ENCODE peak calls at places on chromosomes 3 and 15, in ten cellular contexts. B, R, Y, X, P, A, U, F, C and L are unnamed samples.

GRCh38 chr3:120093119-120093922 is 926 bp downstream of the GSK3B start:
- DNase-seq in R (no peak), F (peak), B (peak), Y (no peak), U (no peak), C (peak), P (no peak), X (no peak), A (peak), L (no peak)

GRCh38 chr3:11948866-11949265 is 55.3 kb upstream of the SYN2 start:
- DNase-seq in C (no peak), R (no peak), A (no peak), B (no peak), U (no peak), X (no peak), F (no peak), P (no peak), Y (no peak), L (no peak)

GRCh38 chr15:40217166-40217785 is 21.6 kb upstream of the PAK6 start:
- DNase-seq in U (peak), Y (peak), P (peak), X (peak), B (peak), R (peak), A (peak), F (no peak), C (no peak), L (no peak)

GRCh38 chr15:27743078-27743477 is 356.0 kb downstream of the OCA2 start:
- DNase-seq in R (no peak), C (no peak), Y (no peak), P (no peak), F (no peak), X (no peak), A (no peak), U (no peak), B (no peak), L (no peak)

GRCh38 chr3:196207159-196207832 is 3.9 kb downstream of the ZDHHC19 start:
- DNase-seq in A (peak), B (no peak), F (no peak), Y (peak), C (peak), U (no peak), X (no peak), P (no peak), R (no peak), L (no peak)

GRCh38 chr3:171185359-171185758 is 158.8 kb upstream of the SLC2A2 start:
- DNase-seq in A (no peak), P (no peak), Y (no peak), U (no peak), X (no peak), F (no peak), C (no peak), B (no peak), R (no peak), L (no peak)

GRCh38 chr15:57747206-57747605 is 40.7 kb downstream of the POLR2M start:
- DNase-seq in F (no peak), P (no peak), R (peak), B (no peak), U (peak), Y (no peak), C (no peak), A (no peak), X (no peak), L (no peak)

GRCh38 chr3:29465836-29466235 is 185.0 kb downstream of the RBMS3 start:
- DNase-seq in R (no peak), Y (no peak), U (no peak), X (no peak), P (no peak), C (no peak), B (no peak), A (no peak), F (no peak), L (no peak)

GRCh38 chr3:152236741-152237140 is 32.0 kb upstream of the MBNL1 start:
- DNase-seq in C (no peak), P (no peak), U (no peak), B (no peak), X (no peak), A (no peak), Y (no peak), R (no peak), F (no peak), L (no peak)

GRCh38 chr3:49867871-49868321 is 1.8 kb downstream of the CAMKV start:
- DNase-seq in Y (no peak), X (no peak), R (no peak), U (no peak), B (no peak), A (no peak), F (no peak), P (no peak), C (no peak), L (no peak)

GRCh38 chr3:108296239-108296638 is at the start of gene HHLA2:
- DNase-seq in P (no peak), X (no peak), U (no peak), C (no peak), B (no peak), R (no peak), A (peak), F (no peak), Y (no peak), L (no peak)

GRCh38 chr15:63869371-63870042 is 35.8 kb upstream of the HERC1 start:
- DNase-seq in C (no peak), X (no peak), B (no peak), R (no peak), A (no peak), U (no peak), P (no peak), F (no peak), Y (peak), L (no peak)

GRCh38 chr15:91329914-91330313 is 229.9 kb downstream of the SV2B start:
- DNase-seq in X (no peak), C (no peak), B (no peak), Y (no peak), U (no peak), F (no peak), A (no peak), R (no peak), P (no peak), L (no peak)

GRCh38 chr3:42660131-42660715 is 6.7 kb downstream of the ZBTB47 start:
- DNase-seq in C (peak), P (no peak), A (peak), U (no peak), X (no peak), R (no peak), B (no peak), F (no peak), Y (no peak), L (no peak)

GRCh38 chr3:23325466-23326065 is 122.4 kb downstream of the UBE2E2 start:
- DNase-seq in P (no peak), U (no peak), X (no peak), C (no peak), R (no peak), F (no peak), A (no peak), Y (no peak), B (no peak), L (no peak)

GRCh38 chr3:197690754-197691153 is 46.0 kb downstream of the RUBCN start:
- DNase-seq in F (no peak), A (no peak), P (no peak), Y (no peak), C (no peak), B (no peak), R (no peak), X (no peak), U (no peak), L (no peak)

GRCh38 chr15:20356444-20357138 is 185.0 kb downstream of the GOLGA6L6 start:
- DNase-seq in P (peak), Y (peak), U (peak), R (peak), B (peak), C (no peak), A (peak), F (no peak), X (peak), L (peak)

GRCh38 chr15:31024330-31024729 is 32.9 kb upstream of the MTMR10 start:
- DNase-seq in C (no peak), F (peak), B (peak), P (peak), Y (no peak), A (no peak), X (peak), U (no peak), R (no peak), L (no peak)

GRCh38 chr3:194124221-194124620 is 11.7 kb upstream of the HES1 start:
- DNase-seq in B (no peak), A (no peak), R (no peak), C (no peak), P (no peak), Y (no peak), U (no peak), F (no peak), X (no peak), L (peak)

GRCh38 chr3:32238027-32238815 is at the start of gene CMTM8:
- DNase-seq in X (peak), C (no peak), U (peak), A (peak), F (no peak), P (no peak), R (peak), B (no peak), Y (peak), L (peak)

GRCh38 chr3:71428841-71429609 is 154.5 kb downstream of the FOXP1 start:
- DNase-seq in A (peak), X (no peak), C (peak), U (peak), F (no peak), B (no peak), P (peak), R (no peak), Y (peak), L (no peak)

GRCh38 chr3:117127147-117127546 is 417.6 kb downstream of the TUSC7 start:
- DNase-seq in F (no peak), C (no peak), R (no peak), U (no peak), X (no peak), B (no peak), A (no peak), Y (no peak), P (no peak), L (no peak)

GRCh38 chr15:71153823-71154524 is 38.7 kb downstream of the THSD4 start:
- DNase-seq in P (no peak), Y (no peak), C (no peak), A (no peak), U (no peak), B (no peak), R (no peak), X (no peak), F (no peak), L (no peak)

GRCh38 chr3:179655236-179655635 is 2.4 kb downstream of the USP13 start:
- DNase-seq in C (no peak), U (no peak), X (no peak), A (no peak), B (no peak), Y (no peak), F (no peak), P (no peak), R (no peak), L (no peak)

GRCh38 chr3:103919327-103919726 is 1447.4 kb upstream of the ALCAM start:
- DNase-seq in P (no peak), B (no peak), Y (no peak), R (no peak), C (no peak), X (no peak), U (no peak), A (no peak), F (no peak), L (no peak)

GRCh38 chr15:31792611-31793199 is 237.6 kb upstream of the CHRNA7 start:
- DNase-seq in X (no peak), C (no peak), F (no peak), P (no peak), R (no peak), B (no peak), Y (no peak), U (no peak), A (no peak), L (no peak)

GRCh38 chr15:66927326-66928077 is 137.9 kb upstream of the SMAD3 start:
- DNase-seq in A (no peak), C (no peak), Y (peak), R (no peak), B (no peak), U (no peak), P (no peak), F (no peak), X (no peak), L (no peak)

GRCh38 chr3:168493412-168494205 is 397.9 kb upstream of the GOLIM4 start:
- DNase-seq in Y (no peak), F (no peak), A (no peak), B (no peak), C (no peak), X (no peak), P (no peak), R (no peak), U (no peak), L (no peak)

GRCh38 chr3:172549144-172549543 is 25.9 kb upstream of the TNFSF10 start:
- DNase-seq in B (no peak), X (no peak), U (no peak), R (no peak), F (no peak), C (no peak), P (no peak), Y (no peak), A (no peak), L (no peak)

GRCh38 chr3:36373084-36373483 is 7.2 kb upstream of the STAC start:
- DNase-seq in X (no peak), B (no peak), U (peak), A (no peak), Y (no peak), F (no peak), R (no peak), C (no peak), P (no peak), L (no peak)

GRCh38 chr3:72722930-72723726 is 125.1 kb downstream of the SHQ1 start:
- DNase-seq in X (no peak), Y (no peak), A (no peak), P (peak), C (no peak), F (no peak), R (peak), B (no peak), U (no peak), L (no peak)

GRCh38 chr3:140537075-140537474 is 140.8 kb upstream of the TRIM42 start:
- DNase-seq in Y (no peak), C (no peak), B (no peak), F (no peak), P (no peak), U (no peak), X (no peak), A (no peak), R (no peak), L (no peak)

GRCh38 chr15:74319596-74320357 is 47.7 kb downstream of the CYP11A1 start:
- DNase-seq in U (no peak), A (no peak), C (no peak), Y (no peak), R (no peak), B (no peak), X (no peak), F (no peak), P (no peak), L (no peak)

GRCh38 chr15:84725001-84725491 is 9.1 kb upstream of the SEC11A start:
- DNase-seq in X (no peak), Y (no peak), B (no peak), C (no peak), R (no peak), P (no peak), A (no peak), F (no peak), U (no peak), L (no peak)

GRCh38 chr3:130820976-130821375 is 72.9 kb upstream of the ATP2C1 start:
- DNase-seq in A (no peak), Y (no peak), B (peak), X (peak), F (no peak), R (no peak), P (no peak), C (no peak), U (no peak), L (no peak)

GRCh38 chr15:88649286-88649733 is 10.5 kb downstream of the ISG20 start:
- DNase-seq in A (no peak), Y (peak), U (peak), B (peak), C (no peak), R (peak), P (peak), X (no peak), F (no peak), L (peak)

DNA sequence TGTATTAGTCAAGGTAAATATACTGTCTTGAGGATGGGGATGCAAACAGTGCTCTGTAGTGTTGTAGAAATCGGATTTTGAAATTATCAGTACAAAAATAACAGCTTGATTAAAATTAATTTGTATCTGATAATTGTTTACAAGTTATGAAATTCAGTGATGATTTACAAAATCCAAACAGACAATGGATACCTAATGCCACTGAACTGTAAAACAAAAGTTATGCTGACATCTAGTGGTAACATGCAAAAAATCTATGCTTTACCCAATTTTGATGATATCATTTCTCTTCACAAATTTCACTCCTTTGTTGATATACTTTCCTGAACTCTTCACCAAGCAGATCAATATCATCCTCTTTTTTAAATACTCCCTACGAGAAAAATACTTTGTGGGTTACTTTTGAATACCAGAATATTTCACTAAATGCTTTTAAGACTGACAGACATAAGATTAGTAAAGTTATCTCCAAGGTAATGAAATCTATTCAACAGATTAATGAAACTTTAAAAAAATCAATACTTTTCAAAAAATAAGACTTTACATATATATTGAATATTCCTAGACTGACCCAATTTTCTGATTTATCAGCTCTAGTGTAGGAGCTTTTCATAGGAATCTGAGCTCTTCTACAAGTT is 36.0 kb downstream of the MNS1 start:
- DNase-seq in Y (no peak), C (no peak), A (no peak), F (no peak), U (no peak), B (peak), P (no peak), R (no peak), X (peak), L (no peak)
- TF ChIP-seq CTCF in Y (peak), C (no peak), A (peak), F (peak), U (peak), B (peak), P (peak), R (peak), X (peak), L (peak)

DNA sequence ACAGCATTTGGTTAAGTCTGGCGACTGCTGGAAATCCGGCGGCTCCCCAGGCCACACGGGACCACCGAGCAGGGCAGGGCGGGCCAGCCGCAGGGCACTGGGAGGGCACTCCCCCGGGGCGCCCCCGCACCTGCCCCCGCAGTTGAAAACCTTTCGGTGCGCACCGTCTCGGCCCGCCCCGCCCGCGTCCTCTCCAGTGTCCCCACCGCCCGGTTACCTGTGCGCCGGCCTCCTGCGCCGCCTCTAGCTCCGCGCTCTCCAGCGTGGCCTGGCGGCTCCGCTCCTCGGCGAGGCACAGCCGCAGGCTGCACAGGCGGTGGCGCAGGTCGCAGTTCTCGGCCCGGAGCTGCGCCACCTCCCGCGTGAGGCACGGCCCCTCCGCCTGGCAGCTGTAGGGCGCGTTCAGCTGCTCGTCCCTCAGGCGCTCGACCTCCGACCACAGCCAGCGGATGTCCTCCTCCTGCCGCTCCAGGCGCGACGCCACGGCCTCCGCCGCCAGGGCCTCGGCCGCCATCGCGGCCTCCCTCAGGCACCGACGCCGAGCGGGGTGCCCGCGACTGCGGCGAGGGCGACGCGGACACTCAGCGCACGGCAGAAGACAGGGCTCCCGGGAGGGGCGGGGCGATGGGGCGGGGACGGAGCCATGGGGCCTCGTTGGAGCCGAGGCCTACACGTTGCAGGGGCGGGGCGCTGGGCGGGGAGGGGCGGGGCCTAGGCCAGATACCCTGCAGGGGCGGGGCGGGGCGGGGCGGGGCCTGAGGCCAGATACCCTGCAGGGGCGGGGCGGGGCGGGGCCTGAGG is at the start of gene TARS3:
- DNase-seq in U (peak), Y (peak), C (peak), B (peak), F (peak), P (peak), A (peak), X (peak), R (peak), L (peak)
- TF ChIP-seq POLR2A in U (peak), Y (peak), C (peak), B (peak), F (peak), P (peak), A (peak), X (peak), R (no peak), L (peak)

GRCh38 chr3:122947621-122948202 is 79.9 kb downstream of the SEMA5B start:
- DNase-seq in Y (no peak), U (no peak), F (no peak), B (no peak), R (no peak), X (peak), A (no peak), C (no peak), P (no peak), L (no peak)

GRCh38 chr3:122947086-122947611 is 80.4 kb downstream of the SEMA5B start:
- DNase-seq in X (no peak), Y (no peak), F (no peak), U (no peak), A (no peak), R (no peak), C (no peak), P (no peak), B (no peak), L (no peak)

GRCh38 chr3:122946185-122946584 is 81.4 kb downstream of the SEMA5B start:
- DNase-seq in B (no peak), F (no peak), A (no peak), P (no peak), Y (no peak), U (no peak), C (no peak), R (no peak), X (no peak), L (no peak)

GRCh38 chr3:122945230-122945629 is 82.3 kb downstream of the SEMA5B start:
- DNase-seq in U (no peak), F (no peak), R (no peak), C (no peak), B (no peak), P (no peak), X (no peak), Y (no peak), A (no peak), L (no peak)

DNA sequence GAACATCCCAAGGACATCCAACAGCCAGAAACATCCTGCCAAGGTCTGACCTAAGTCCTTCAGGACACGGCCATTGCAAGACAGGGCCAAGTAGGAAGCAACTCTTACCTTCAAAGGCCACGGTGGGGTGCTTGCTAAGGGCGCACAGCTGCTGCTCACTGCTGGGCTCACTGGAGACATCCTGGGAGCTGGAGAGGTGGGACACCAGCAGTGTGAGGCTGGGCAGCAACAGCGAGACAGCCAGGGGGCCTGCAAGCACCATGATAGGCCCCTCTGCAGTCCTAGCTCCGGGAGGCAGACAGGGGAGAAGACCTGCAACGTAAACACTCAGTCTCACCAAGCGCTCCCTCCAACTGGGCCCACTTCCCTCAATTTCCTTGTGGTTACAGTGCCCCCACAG is 79.2 kb downstream of the SEMA5B start:
- DNase-seq in F (peak), R (no peak), X (no peak), U (no peak), B (no peak), P (no peak), C (no peak), A (no peak), Y (no peak), L (no peak)
- TF ChIP-seq CTCF in F (peak), R (no peak), X (no peak), U (no peak), B (peak), P (no peak), C (no peak), A (no peak), Y (no peak), L (no peak)

DNA sequence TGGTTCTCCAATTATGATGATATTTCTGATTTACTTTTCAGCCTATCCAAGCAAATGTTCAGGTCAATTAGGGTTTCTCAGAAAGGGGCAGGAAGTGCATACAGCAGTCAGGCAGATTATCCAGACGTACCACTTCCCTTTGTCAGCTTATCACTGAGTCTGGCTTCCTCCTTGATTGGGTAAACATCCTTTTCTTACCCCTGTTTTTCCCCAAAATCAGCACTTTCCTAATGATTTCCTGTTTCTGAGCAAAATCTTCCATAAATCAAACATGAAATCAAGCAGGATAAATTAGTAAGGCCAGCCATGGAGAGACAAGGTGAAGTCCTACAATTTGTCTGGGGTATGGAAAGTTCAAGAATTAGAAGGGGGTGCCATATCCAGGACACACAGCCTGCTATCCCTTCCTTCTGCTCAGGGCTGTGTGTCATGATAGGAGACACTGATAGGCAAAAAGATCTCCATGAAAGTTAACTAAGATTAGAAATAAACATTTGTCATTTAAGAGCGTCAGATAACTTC is 29.0 kb downstream of the ADIPOQ start:
- DNase-seq in X (no peak), F (no peak), R (no peak), P (no peak), B (no peak), U (no peak), A (no peak), Y (no peak), C (no peak), L (no peak)
- TF ChIP-seq POLR2A in X (no peak), F (no peak), R (no peak), P (no peak), B (no peak), U (no peak), A (no peak), Y (no peak), C (no peak), L (no peak)